ENCODE peak calls at places on chromosomes 7 and 10, in ten cellular contexts. One of them, this sample, is unnamed.

GRCh38 chr10:89468625-89469024 is 54.3 kb downstream of the IFIT5 start:
- DNase-seq in HuH-7.5: no peak
- DNase-seq in mammary epithelial cell: no peak
- DNase-seq in lung microvascular endothelial cell: no peak
- DNase-seq in stimulated activated CD8-positive, alpha-beta memory T cell treated with anti-CD3 and anti-CD28 coated beads, Interleukin-7, amount 100 ng/mL, for 24 hours: no peak
- DNase-seq in ovary: no peak
- DNase-seq in astrocyte of the cerebellum: no peak
- DNase-seq in fibroblast of the conjunctiva: no peak
- DNase-seq in T-helper 1 cell: no peak
- DNase-seq in activated CD8-positive, alpha-beta T cell treated with anti-CD3 and anti-CD28 coated beads, Interleukin-2, amount 10 ng/mL, durations not matched to agents 7 days and 5 days: no peak
- DNase-seq in this sample: no peak

GRCh38 chr10:60312818-60313588 is 76.7 kb downstream of the ANK3 start:
- DNase-seq in HuH-7.5: no peak
- DNase-seq in mammary epithelial cell: peak
- DNase-seq in lung microvascular endothelial cell: no peak
- DNase-seq in stimulated activated CD8-positive, alpha-beta memory T cell treated with anti-CD3 and anti-CD28 coated beads, Interleukin-7, amount 100 ng/mL, for 24 hours: no peak
- DNase-seq in ovary: no peak
- DNase-seq in astrocyte of the cerebellum: peak
- DNase-seq in fibroblast of the conjunctiva: peak
- DNase-seq in T-helper 1 cell: no peak
- DNase-seq in activated CD8-positive, alpha-beta T cell treated with anti-CD3 and anti-CD28 coated beads, Interleukin-2, amount 10 ng/mL, durations not matched to agents 7 days and 5 days: no peak
- DNase-seq in this sample: no peak

GRCh38 chr10:5043716-5044115 is 40.1 kb upstream of the AKR1C2 start:
- DNase-seq in HuH-7.5: no peak
- DNase-seq in mammary epithelial cell: no peak
- DNase-seq in lung microvascular endothelial cell: no peak
- DNase-seq in stimulated activated CD8-positive, alpha-beta memory T cell treated with anti-CD3 and anti-CD28 coated beads, Interleukin-7, amount 100 ng/mL, for 24 hours: no peak
- DNase-seq in ovary: no peak
- DNase-seq in astrocyte of the cerebellum: no peak
- DNase-seq in fibroblast of the conjunctiva: no peak
- DNase-seq in T-helper 1 cell: no peak
- DNase-seq in activated CD8-positive, alpha-beta T cell treated with anti-CD3 and anti-CD28 coated beads, Interleukin-2, amount 10 ng/mL, durations not matched to agents 7 days and 5 days: no peak
- DNase-seq in this sample: no peak

GRCh38 chr10:127150136-127150535 is 46.3 kb downstream of the INSYN2A start:
- DNase-seq in HuH-7.5: no peak
- DNase-seq in mammary epithelial cell: peak
- DNase-seq in lung microvascular endothelial cell: no peak
- DNase-seq in stimulated activated CD8-positive, alpha-beta memory T cell treated with anti-CD3 and anti-CD28 coated beads, Interleukin-7, amount 100 ng/mL, for 24 hours: no peak
- DNase-seq in ovary: no peak
- DNase-seq in astrocyte of the cerebellum: peak
- DNase-seq in fibroblast of the conjunctiva: no peak
- DNase-seq in T-helper 1 cell: no peak
- DNase-seq in activated CD8-positive, alpha-beta T cell treated with anti-CD3 and anti-CD28 coated beads, Interleukin-2, amount 10 ng/mL, durations not matched to agents 7 days and 5 days: no peak
- DNase-seq in this sample: no peak

GRCh38 chr10:43576062-43576461 is 1.6 kb upstream of the ZNF239 start:
- DNase-seq in HuH-7.5: no peak
- DNase-seq in mammary epithelial cell: no peak
- DNase-seq in lung microvascular endothelial cell: no peak
- DNase-seq in stimulated activated CD8-positive, alpha-beta memory T cell treated with anti-CD3 and anti-CD28 coated beads, Interleukin-7, amount 100 ng/mL, for 24 hours: no peak
- DNase-seq in ovary: no peak
- DNase-seq in astrocyte of the cerebellum: no peak
- DNase-seq in fibroblast of the conjunctiva: no peak
- DNase-seq in T-helper 1 cell: no peak
- DNase-seq in activated CD8-positive, alpha-beta T cell treated with anti-CD3 and anti-CD28 coated beads, Interleukin-2, amount 10 ng/mL, durations not matched to agents 7 days and 5 days: no peak
- DNase-seq in this sample: no peak

GRCh38 chr10:114869500-114869899 is 47.9 kb downstream of the FHIP2A start:
- DNase-seq in HuH-7.5: no peak
- DNase-seq in mammary epithelial cell: peak
- DNase-seq in lung microvascular endothelial cell: peak
- DNase-seq in stimulated activated CD8-positive, alpha-beta memory T cell treated with anti-CD3 and anti-CD28 coated beads, Interleukin-7, amount 100 ng/mL, for 24 hours: no peak
- DNase-seq in ovary: no peak
- DNase-seq in astrocyte of the cerebellum: peak
- DNase-seq in fibroblast of the conjunctiva: peak
- DNase-seq in T-helper 1 cell: no peak
- DNase-seq in activated CD8-positive, alpha-beta T cell treated with anti-CD3 and anti-CD28 coated beads, Interleukin-2, amount 10 ng/mL, durations not matched to agents 7 days and 5 days: no peak
- DNase-seq in this sample: peak

GRCh38 chr7:157276731-157277562 is 59.9 kb upstream of the DNAJB6 start:
- DNase-seq in HuH-7.5: no peak
- DNase-seq in mammary epithelial cell: no peak
- DNase-seq in lung microvascular endothelial cell: peak
- DNase-seq in stimulated activated CD8-positive, alpha-beta memory T cell treated with anti-CD3 and anti-CD28 coated beads, Interleukin-7, amount 100 ng/mL, for 24 hours: no peak
- DNase-seq in ovary: no peak
- DNase-seq in astrocyte of the cerebellum: no peak
- DNase-seq in fibroblast of the conjunctiva: no peak
- DNase-seq in T-helper 1 cell: no peak
- DNase-seq in activated CD8-positive, alpha-beta T cell treated with anti-CD3 and anti-CD28 coated beads, Interleukin-2, amount 10 ng/mL, durations not matched to agents 7 days and 5 days: peak
- DNase-seq in this sample: no peak

GRCh38 chr7:26930845-26931244 is 66.5 kb upstream of the SKAP2 start:
- DNase-seq in HuH-7.5: no peak
- DNase-seq in mammary epithelial cell: no peak
- DNase-seq in lung microvascular endothelial cell: no peak
- DNase-seq in stimulated activated CD8-positive, alpha-beta memory T cell treated with anti-CD3 and anti-CD28 coated beads, Interleukin-7, amount 100 ng/mL, for 24 hours: no peak
- DNase-seq in ovary: no peak
- DNase-seq in astrocyte of the cerebellum: no peak
- DNase-seq in fibroblast of the conjunctiva: no peak
- DNase-seq in T-helper 1 cell: no peak
- DNase-seq in activated CD8-positive, alpha-beta T cell treated with anti-CD3 and anti-CD28 coated beads, Interleukin-2, amount 10 ng/mL, durations not matched to agents 7 days and 5 days: no peak
- DNase-seq in this sample: no peak

GRCh38 chr7:71843677-71844076 is 568.5 kb downstream of the CALN1 start:
- DNase-seq in HuH-7.5: no peak
- DNase-seq in mammary epithelial cell: no peak
- DNase-seq in lung microvascular endothelial cell: no peak
- DNase-seq in stimulated activated CD8-positive, alpha-beta memory T cell treated with anti-CD3 and anti-CD28 coated beads, Interleukin-7, amount 100 ng/mL, for 24 hours: no peak
- DNase-seq in ovary: no peak
- DNase-seq in astrocyte of the cerebellum: no peak
- DNase-seq in fibroblast of the conjunctiva: no peak
- DNase-seq in T-helper 1 cell: no peak
- DNase-seq in activated CD8-positive, alpha-beta T cell treated with anti-CD3 and anti-CD28 coated beads, Interleukin-2, amount 10 ng/mL, durations not matched to agents 7 days and 5 days: no peak
- DNase-seq in this sample: no peak

GRCh38 chr10:71251319-71251718 is 38.9 kb downstream of the UNC5B start:
- DNase-seq in HuH-7.5: no peak
- DNase-seq in mammary epithelial cell: no peak
- DNase-seq in lung microvascular endothelial cell: no peak
- DNase-seq in stimulated activated CD8-positive, alpha-beta memory T cell treated with anti-CD3 and anti-CD28 coated beads, Interleukin-7, amount 100 ng/mL, for 24 hours: no peak
- DNase-seq in ovary: no peak
- DNase-seq in astrocyte of the cerebellum: no peak
- DNase-seq in fibroblast of the conjunctiva: no peak
- DNase-seq in T-helper 1 cell: no peak
- DNase-seq in activated CD8-positive, alpha-beta T cell treated with anti-CD3 and anti-CD28 coated beads, Interleukin-2, amount 10 ng/mL, durations not matched to agents 7 days and 5 days: no peak
- DNase-seq in this sample: no peak

GRCh38 chr7:73717991-73718405 is 1.5 kb downstream of the STX1A start:
- DNase-seq in HuH-7.5: no peak
- DNase-seq in mammary epithelial cell: peak
- DNase-seq in lung microvascular endothelial cell: peak
- DNase-seq in stimulated activated CD8-positive, alpha-beta memory T cell treated with anti-CD3 and anti-CD28 coated beads, Interleukin-7, amount 100 ng/mL, for 24 hours: peak
- DNase-seq in ovary: no peak
- DNase-seq in astrocyte of the cerebellum: peak
- DNase-seq in fibroblast of the conjunctiva: no peak
- DNase-seq in T-helper 1 cell: peak
- DNase-seq in activated CD8-positive, alpha-beta T cell treated with anti-CD3 and anti-CD28 coated beads, Interleukin-2, amount 10 ng/mL, durations not matched to agents 7 days and 5 days: peak
- DNase-seq in this sample: peak

GRCh38 chr10:3199488-3199887 is 26.9 kb upstream of the PITRM1 start:
- DNase-seq in HuH-7.5: no peak
- DNase-seq in mammary epithelial cell: no peak
- DNase-seq in lung microvascular endothelial cell: no peak
- DNase-seq in stimulated activated CD8-positive, alpha-beta memory T cell treated with anti-CD3 and anti-CD28 coated beads, Interleukin-7, amount 100 ng/mL, for 24 hours: no peak
- DNase-seq in ovary: no peak
- DNase-seq in astrocyte of the cerebellum: no peak
- DNase-seq in fibroblast of the conjunctiva: no peak
- DNase-seq in T-helper 1 cell: no peak
- DNase-seq in activated CD8-positive, alpha-beta T cell treated with anti-CD3 and anti-CD28 coated beads, Interleukin-2, amount 10 ng/mL, durations not matched to agents 7 days and 5 days: no peak
- DNase-seq in this sample: no peak

GRCh38 chr7:22240904-22241571 is 115.9 kb downstream of the RAPGEF5 start:
- DNase-seq in HuH-7.5: no peak
- DNase-seq in mammary epithelial cell: no peak
- DNase-seq in lung microvascular endothelial cell: no peak
- DNase-seq in stimulated activated CD8-positive, alpha-beta memory T cell treated with anti-CD3 and anti-CD28 coated beads, Interleukin-7, amount 100 ng/mL, for 24 hours: no peak
- DNase-seq in ovary: no peak
- DNase-seq in astrocyte of the cerebellum: no peak
- DNase-seq in fibroblast of the conjunctiva: no peak
- DNase-seq in T-helper 1 cell: no peak
- DNase-seq in activated CD8-positive, alpha-beta T cell treated with anti-CD3 and anti-CD28 coated beads, Interleukin-2, amount 10 ng/mL, durations not matched to agents 7 days and 5 days: no peak
- DNase-seq in this sample: no peak

GRCh38 chr7:103851357-103851756 is 138.1 kb downstream of the RELN start:
- DNase-seq in HuH-7.5: no peak
- DNase-seq in mammary epithelial cell: peak
- DNase-seq in lung microvascular endothelial cell: peak
- DNase-seq in stimulated activated CD8-positive, alpha-beta memory T cell treated with anti-CD3 and anti-CD28 coated beads, Interleukin-7, amount 100 ng/mL, for 24 hours: no peak
- DNase-seq in ovary: no peak
- DNase-seq in astrocyte of the cerebellum: peak
- DNase-seq in fibroblast of the conjunctiva: no peak
- DNase-seq in T-helper 1 cell: no peak
- DNase-seq in activated CD8-positive, alpha-beta T cell treated with anti-CD3 and anti-CD28 coated beads, Interleukin-2, amount 10 ng/mL, durations not matched to agents 7 days and 5 days: no peak
- DNase-seq in this sample: no peak

GRCh38 chr10:114026189-114027040 is 17.3 kb upstream of the ADRB1 start:
- DNase-seq in HuH-7.5: no peak
- DNase-seq in mammary epithelial cell: peak
- DNase-seq in lung microvascular endothelial cell: peak
- DNase-seq in stimulated activated CD8-positive, alpha-beta memory T cell treated with anti-CD3 and anti-CD28 coated beads, Interleukin-7, amount 100 ng/mL, for 24 hours: no peak
- DNase-seq in ovary: no peak
- DNase-seq in astrocyte of the cerebellum: peak
- DNase-seq in fibroblast of the conjunctiva: no peak
- DNase-seq in T-helper 1 cell: no peak
- DNase-seq in activated CD8-positive, alpha-beta T cell treated with anti-CD3 and anti-CD28 coated beads, Interleukin-2, amount 10 ng/mL, durations not matched to agents 7 days and 5 days: no peak
- DNase-seq in this sample: peak

GRCh38 chr7:131436384-131436783 is 108.7 kb downstream of the MKLN1 start:
- DNase-seq in HuH-7.5: no peak
- DNase-seq in mammary epithelial cell: no peak
- DNase-seq in lung microvascular endothelial cell: peak
- DNase-seq in stimulated activated CD8-positive, alpha-beta memory T cell treated with anti-CD3 and anti-CD28 coated beads, Interleukin-7, amount 100 ng/mL, for 24 hours: no peak
- DNase-seq in ovary: no peak
- DNase-seq in astrocyte of the cerebellum: no peak
- DNase-seq in fibroblast of the conjunctiva: no peak
- DNase-seq in T-helper 1 cell: no peak
- DNase-seq in activated CD8-positive, alpha-beta T cell treated with anti-CD3 and anti-CD28 coated beads, Interleukin-2, amount 10 ng/mL, durations not matched to agents 7 days and 5 days: no peak
- DNase-seq in this sample: no peak

GRCh38 chr10:131094406-131095108 is 217.0 kb downstream of the TCERG1L start:
- DNase-seq in HuH-7.5: no peak
- DNase-seq in mammary epithelial cell: peak
- DNase-seq in lung microvascular endothelial cell: no peak
- DNase-seq in stimulated activated CD8-positive, alpha-beta memory T cell treated with anti-CD3 and anti-CD28 coated beads, Interleukin-7, amount 100 ng/mL, for 24 hours: no peak
- DNase-seq in ovary: peak
- DNase-seq in astrocyte of the cerebellum: no peak
- DNase-seq in fibroblast of the conjunctiva: no peak
- DNase-seq in T-helper 1 cell: no peak
- DNase-seq in activated CD8-positive, alpha-beta T cell treated with anti-CD3 and anti-CD28 coated beads, Interleukin-2, amount 10 ng/mL, durations not matched to agents 7 days and 5 days: no peak
- DNase-seq in this sample: no peak

GRCh38 chr10:99694171-99694570 is 34.9 kb downstream of the ENTPD7 start:
- DNase-seq in HuH-7.5: no peak
- DNase-seq in mammary epithelial cell: peak
- DNase-seq in lung microvascular endothelial cell: no peak
- DNase-seq in stimulated activated CD8-positive, alpha-beta memory T cell treated with anti-CD3 and anti-CD28 coated beads, Interleukin-7, amount 100 ng/mL, for 24 hours: no peak
- DNase-seq in ovary: no peak
- DNase-seq in astrocyte of the cerebellum: peak
- DNase-seq in fibroblast of the conjunctiva: peak
- DNase-seq in T-helper 1 cell: no peak
- DNase-seq in activated CD8-positive, alpha-beta T cell treated with anti-CD3 and anti-CD28 coated beads, Interleukin-2, amount 10 ng/mL, durations not matched to agents 7 days and 5 days: no peak
- DNase-seq in this sample: no peak

GRCh38 chr7:24284699-24285506 is 913 bp downstream of the NPY start:
- DNase-seq in HuH-7.5: peak
- DNase-seq in mammary epithelial cell: no peak
- DNase-seq in lung microvascular endothelial cell: no peak
- DNase-seq in stimulated activated CD8-positive, alpha-beta memory T cell treated with anti-CD3 and anti-CD28 coated beads, Interleukin-7, amount 100 ng/mL, for 24 hours: no peak
- DNase-seq in ovary: no peak
- DNase-seq in astrocyte of the cerebellum: no peak
- DNase-seq in fibroblast of the conjunctiva: no peak
- DNase-seq in T-helper 1 cell: no peak
- DNase-seq in activated CD8-positive, alpha-beta T cell treated with anti-CD3 and anti-CD28 coated beads, Interleukin-2, amount 10 ng/mL, durations not matched to agents 7 days and 5 days: no peak
- DNase-seq in this sample: no peak

GRCh38 chr10:122164028-122164601 is 107.0 kb upstream of the BTBD16 start:
- DNase-seq in HuH-7.5: no peak
- DNase-seq in mammary epithelial cell: no peak
- DNase-seq in lung microvascular endothelial cell: peak
- DNase-seq in stimulated activated CD8-positive, alpha-beta memory T cell treated with anti-CD3 and anti-CD28 coated beads, Interleukin-7, amount 100 ng/mL, for 24 hours: no peak
- DNase-seq in ovary: no peak
- DNase-seq in astrocyte of the cerebellum: no peak
- DNase-seq in fibroblast of the conjunctiva: no peak
- DNase-seq in T-helper 1 cell: no peak
- DNase-seq in activated CD8-positive, alpha-beta T cell treated with anti-CD3 and anti-CD28 coated beads, Interleukin-2, amount 10 ng/mL, durations not matched to agents 7 days and 5 days: no peak
- DNase-seq in this sample: no peak

GRCh38 chr10:117653170-117653515 is 110.6 kb downstream of the EMX2 start:
- DNase-seq in HuH-7.5: no peak
- DNase-seq in mammary epithelial cell: peak
- DNase-seq in lung microvascular endothelial cell: no peak
- DNase-seq in stimulated activated CD8-positive, alpha-beta memory T cell treated with anti-CD3 and anti-CD28 coated beads, Interleukin-7, amount 100 ng/mL, for 24 hours: no peak
- DNase-seq in ovary: no peak
- DNase-seq in astrocyte of the cerebellum: peak
- DNase-seq in fibroblast of the conjunctiva: peak
- DNase-seq in T-helper 1 cell: no peak
- DNase-seq in activated CD8-positive, alpha-beta T cell treated with anti-CD3 and anti-CD28 coated beads, Interleukin-2, amount 10 ng/mL, durations not matched to agents 7 days and 5 days: peak
- DNase-seq in this sample: no peak

GRCh38 chr7:96250776-96251361 is 71.0 kb downstream of the SLC25A13 start:
- DNase-seq in HuH-7.5: no peak
- DNase-seq in mammary epithelial cell: no peak
- DNase-seq in lung microvascular endothelial cell: no peak
- DNase-seq in stimulated activated CD8-positive, alpha-beta memory T cell treated with anti-CD3 and anti-CD28 coated beads, Interleukin-7, amount 100 ng/mL, for 24 hours: no peak
- DNase-seq in ovary: no peak
- DNase-seq in astrocyte of the cerebellum: no peak
- DNase-seq in fibroblast of the conjunctiva: peak
- DNase-seq in T-helper 1 cell: no peak
- DNase-seq in activated CD8-positive, alpha-beta T cell treated with anti-CD3 and anti-CD28 coated beads, Interleukin-2, amount 10 ng/mL, durations not matched to agents 7 days and 5 days: no peak
- DNase-seq in this sample: no peak

GRCh38 chr7:152527610-152528032 is 91.8 kb upstream of the KMT2C start:
- DNase-seq in HuH-7.5: no peak
- DNase-seq in mammary epithelial cell: no peak
- DNase-seq in lung microvascular endothelial cell: peak
- DNase-seq in stimulated activated CD8-positive, alpha-beta memory T cell treated with anti-CD3 and anti-CD28 coated beads, Interleukin-7, amount 100 ng/mL, for 24 hours: no peak
- DNase-seq in ovary: no peak
- DNase-seq in astrocyte of the cerebellum: no peak
- DNase-seq in fibroblast of the conjunctiva: peak
- DNase-seq in T-helper 1 cell: no peak
- DNase-seq in activated CD8-positive, alpha-beta T cell treated with anti-CD3 and anti-CD28 coated beads, Interleukin-2, amount 10 ng/mL, durations not matched to agents 7 days and 5 days: no peak
- DNase-seq in this sample: no peak

GRCh38 chr7:153887756-153888591 is 164.2 kb upstream of the DPP6 start:
- DNase-seq in HuH-7.5: no peak
- DNase-seq in mammary epithelial cell: no peak
- DNase-seq in lung microvascular endothelial cell: no peak
- DNase-seq in stimulated activated CD8-positive, alpha-beta memory T cell treated with anti-CD3 and anti-CD28 coated beads, Interleukin-7, amount 100 ng/mL, for 24 hours: no peak
- DNase-seq in ovary: no peak
- DNase-seq in astrocyte of the cerebellum: no peak
- DNase-seq in fibroblast of the conjunctiva: no peak
- DNase-seq in T-helper 1 cell: no peak
- DNase-seq in activated CD8-positive, alpha-beta T cell treated with anti-CD3 and anti-CD28 coated beads, Interleukin-2, amount 10 ng/mL, durations not matched to agents 7 days and 5 days: no peak
- DNase-seq in this sample: no peak

GRCh38 chr7:41785840-41786239 is 83.0 kb upstream of the INHBA start:
- DNase-seq in HuH-7.5: no peak
- DNase-seq in mammary epithelial cell: no peak
- DNase-seq in lung microvascular endothelial cell: no peak
- DNase-seq in stimulated activated CD8-positive, alpha-beta memory T cell treated with anti-CD3 and anti-CD28 coated beads, Interleukin-7, amount 100 ng/mL, for 24 hours: no peak
- DNase-seq in ovary: peak
- DNase-seq in astrocyte of the cerebellum: no peak
- DNase-seq in fibroblast of the conjunctiva: no peak
- DNase-seq in T-helper 1 cell: no peak
- DNase-seq in activated CD8-positive, alpha-beta T cell treated with anti-CD3 and anti-CD28 coated beads, Interleukin-2, amount 10 ng/mL, durations not matched to agents 7 days and 5 days: no peak
- DNase-seq in this sample: no peak

GRCh38 chr7:1403844-1404404 is 55.3 kb downstream of the MICALL2 start:
- DNase-seq in HuH-7.5: no peak
- DNase-seq in mammary epithelial cell: no peak
- DNase-seq in lung microvascular endothelial cell: peak
- DNase-seq in stimulated activated CD8-positive, alpha-beta memory T cell treated with anti-CD3 and anti-CD28 coated beads, Interleukin-7, amount 100 ng/mL, for 24 hours: no peak
- DNase-seq in ovary: no peak
- DNase-seq in astrocyte of the cerebellum: peak
- DNase-seq in fibroblast of the conjunctiva: no peak
- DNase-seq in T-helper 1 cell: no peak
- DNase-seq in activated CD8-positive, alpha-beta T cell treated with anti-CD3 and anti-CD28 coated beads, Interleukin-2, amount 10 ng/mL, durations not matched to agents 7 days and 5 days: no peak
- DNase-seq in this sample: no peak

GRCh38 chr7:30923009-30923773 is 11.5 kb downstream of the AQP1 start:
- DNase-seq in HuH-7.5: no peak
- DNase-seq in mammary epithelial cell: no peak
- DNase-seq in lung microvascular endothelial cell: no peak
- DNase-seq in stimulated activated CD8-positive, alpha-beta memory T cell treated with anti-CD3 and anti-CD28 coated beads, Interleukin-7, amount 100 ng/mL, for 24 hours: no peak
- DNase-seq in ovary: peak
- DNase-seq in astrocyte of the cerebellum: no peak
- DNase-seq in fibroblast of the conjunctiva: no peak
- DNase-seq in T-helper 1 cell: peak
- DNase-seq in activated CD8-positive, alpha-beta T cell treated with anti-CD3 and anti-CD28 coated beads, Interleukin-2, amount 10 ng/mL, durations not matched to agents 7 days and 5 days: no peak
- DNase-seq in this sample: no peak